ENCODE peak calls at places on chromosomes 11 and 22, in six cellular contexts. E is epithelial cell of proximal tubule, X is GM12865, H is T-helper 2 cell, I is A549, F is GDM1. J is an unnamed sample.

GRCh38 chr22:46471901-46472721 is 65.3 kb downstream of the CELSR1 start:
- DNase-seq in X (no peak), I (peak), H (no peak), F (no peak), E (no peak), J (no peak)

GRCh38 chr22:37077802-37078448 is 26.4 kb downstream of the KCTD17 start:
- DNase-seq in I (peak), H (peak), E (no peak), F (peak), X (peak), J (peak)

GRCh38 chr11:84899134-84899533 is 728.0 kb downstream of the DLG2 start:
- DNase-seq in F (no peak), E (no peak), I (no peak), H (no peak), X (no peak), J (no peak)

GRCh38 chr22:41128606-41129005 is 36.2 kb downstream of the EP300 start:
- DNase-seq in I (no peak), F (no peak), H (no peak), E (no peak), X (no peak), J (no peak)

GRCh38 chr11:3824714-3825472 is 15.9 kb downstream of the RHOG start:
- DNase-seq in I (peak), E (no peak), F (peak), X (peak), H (peak), J (peak)

GRCh38 chr11:35845860-35846259 is 98.0 kb upstream of the LDLRAD3 start:
- DNase-seq in E (no peak), F (no peak), H (no peak), I (no peak), X (no peak), J (no peak)

GRCh38 chr11:132126973-132127900 is 756.8 kb downstream of the NTM start:
- DNase-seq in H (no peak), X (peak), F (peak), I (no peak), E (no peak), J (no peak)

GRCh38 chr11:68436985-68437926 is 23.3 kb upstream of the PPP6R3 start:
- DNase-seq in E (no peak), H (no peak), F (no peak), X (no peak), I (peak), J (no peak)

GRCh38 chr11:23205156-23205871 is 345.0 kb upstream of the CCDC179 start:
- DNase-seq in H (no peak), F (no peak), X (no peak), E (no peak), I (no peak), J (no peak)

GRCh38 chr22:44330188-44330726 is 17.5 kb upstream of the SHISAL1 start:
- DNase-seq in H (no peak), I (no peak), F (no peak), X (no peak), E (no peak), J (no peak)

GRCh38 chr11:31813961-31814868 is 3.1 kb upstream of the PAX6 start:
- DNase-seq in I (no peak), F (no peak), E (no peak), X (no peak), H (no peak), J (no peak)

GRCh38 chr11:35714882-35715612 is 52.5 kb downstream of the TRIM44 start:
- DNase-seq in X (peak), H (no peak), E (no peak), F (no peak), I (no peak), J (no peak)

GRCh38 chr11:64489831-64490441 is 101.1 kb upstream of the SLC22A12 start:
- DNase-seq in H (peak), E (no peak), I (peak), F (peak), X (peak), J (peak)

GRCh38 chr11:83219095-83219494 is 25.6 kb downstream of the ANKRD42 start:
- DNase-seq in X (peak), H (no peak), I (no peak), F (no peak), E (no peak), J (no peak)

GRCh38 chr11:64757549-64758329 is 2.0 kb downstream of the PYGM start:
- DNase-seq in H (no peak), X (no peak), F (no peak), E (no peak), I (no peak), J (no peak)

GRCh38 chr11:99015634-99016454 is 4.9 kb upstream of the CNTN5 start:
- DNase-seq in H (no peak), I (peak), F (no peak), X (peak), E (peak), J (no peak)